ENCODE peak calls at places on chromosomes 3 and 15, in seven cellular contexts. One of them, this sample, is unnamed.
A peak's percentile ranks its signal among the peaks of the same experiment; 100 is the strongest.

GRCh38 chr3:44805960-44806359 is 44.4 kb downstream of the KIF15 start:
- DNase-seq in HCT116: no peak
- DNase-seq in astrocyte: no peak
- DNase-seq in HepG2: no peak
- DNase-seq in OCI-LY7: no peak
- DNase-seq in trophoblast cell: no peak
- DNase-seq in PC-3: no peak
- DNase-seq in this sample: no peak

GRCh38 chr15:51603002-51603401 is 19.6 kb downstream of the DMXL2 start:
- DNase-seq in HCT116: no peak
- DNase-seq in astrocyte: no peak
- DNase-seq in HepG2: no peak
- DNase-seq in OCI-LY7: no peak
- DNase-seq in trophoblast cell: no peak
- DNase-seq in PC-3: no peak
- DNase-seq in this sample: no peak

GRCh38 chr3:194224937-194225422 is 89.0 kb downstream of the HES1 start:
- DNase-seq in HCT116: no peak
- DNase-seq in astrocyte: no peak
- DNase-seq in HepG2: no peak
- DNase-seq in OCI-LY7: no peak
- DNase-seq in trophoblast cell: no peak
- DNase-seq in PC-3: no peak
- DNase-seq in this sample: no peak

GRCh38 chr15:27589260-27589659 is 509.9 kb downstream of the OCA2 start:
- DNase-seq in HCT116: no peak
- DNase-seq in astrocyte: no peak
- DNase-seq in HepG2: no peak
- DNase-seq in OCI-LY7: no peak
- DNase-seq in trophoblast cell: no peak
- DNase-seq in PC-3: no peak
- DNase-seq in this sample: no peak

GRCh38 chr3:49813497-49814174 is at the start of gene UBA7:
- DNase-seq in HCT116: no peak
- DNase-seq in astrocyte: peak; percentile 85
- DNase-seq in HepG2: peak; percentile 74
- DNase-seq in OCI-LY7: no peak
- DNase-seq in trophoblast cell: peak; percentile 14
- DNase-seq in PC-3: peak; percentile 14
- DNase-seq in this sample: peak; percentile 55

GRCh38 chr3:117699058-117699457 is 989.5 kb downstream of the TUSC7 start:
- DNase-seq in HCT116: no peak
- DNase-seq in astrocyte: no peak
- DNase-seq in HepG2: no peak
- DNase-seq in OCI-LY7: no peak
- DNase-seq in trophoblast cell: no peak
- DNase-seq in PC-3: no peak
- DNase-seq in this sample: no peak

GRCh38 chr3:184379375-184380209 is at the start of gene CHRD:
- DNase-seq in HCT116: no peak
- DNase-seq in astrocyte: no peak
- DNase-seq in HepG2: no peak
- DNase-seq in OCI-LY7: no peak
- DNase-seq in trophoblast cell: no peak
- DNase-seq in PC-3: no peak
- DNase-seq in this sample: peak; percentile 34

GRCh38 chr3:128649264-128649663 is 1.4 kb downstream of the RPN1 start:
- DNase-seq in HCT116: no peak
- DNase-seq in astrocyte: no peak
- DNase-seq in HepG2: no peak
- DNase-seq in OCI-LY7: no peak
- DNase-seq in trophoblast cell: no peak
- DNase-seq in PC-3: peak; percentile 4
- DNase-seq in this sample: no peak

GRCh38 chr3:94011208-94011842 is 17.1 kb downstream of the STX19 start:
- DNase-seq in HCT116: no peak
- DNase-seq in astrocyte: no peak
- DNase-seq in HepG2: no peak
- DNase-seq in OCI-LY7: no peak
- DNase-seq in trophoblast cell: no peak
- DNase-seq in PC-3: no peak
- DNase-seq in this sample: no peak

GRCh38 chr3:135310317-135310716 is 515.3 kb downstream of the EPHB1 start:
- DNase-seq in HCT116: no peak
- DNase-seq in astrocyte: no peak
- DNase-seq in HepG2: no peak
- DNase-seq in OCI-LY7: no peak
- DNase-seq in trophoblast cell: no peak
- DNase-seq in PC-3: peak; percentile 73
- DNase-seq in this sample: peak; percentile 54

GRCh38 chr15:41933771-41934170 is 38.6 kb downstream of the EHD4 start:
- DNase-seq in HCT116: peak; percentile 61
- DNase-seq in astrocyte: no peak
- DNase-seq in HepG2: no peak
- DNase-seq in OCI-LY7: no peak
- DNase-seq in trophoblast cell: no peak
- DNase-seq in PC-3: peak; percentile 88
- DNase-seq in this sample: peak; percentile 55

GRCh38 chr15:83282859-83283812 is 1.3 kb downstream of the BNC1 start:
- DNase-seq in HCT116: no peak
- DNase-seq in astrocyte: peak; percentile 53
- DNase-seq in HepG2: no peak
- DNase-seq in OCI-LY7: no peak
- DNase-seq in trophoblast cell: peak; percentile 51
- DNase-seq in PC-3: peak; percentile 22
- DNase-seq in this sample: peak; percentile 50

GRCh38 chr3:107496855-107497254 is 25.9 kb upstream of the BBX start:
- DNase-seq in HCT116: no peak
- DNase-seq in astrocyte: peak; percentile 8
- DNase-seq in HepG2: no peak
- DNase-seq in OCI-LY7: no peak
- DNase-seq in trophoblast cell: no peak
- DNase-seq in PC-3: peak; percentile 40
- DNase-seq in this sample: no peak

GRCh38 chr15:96322401-96323249 is 7.9 kb upstream of the NR2F2 start:
- DNase-seq in HCT116: no peak
- DNase-seq in astrocyte: peak; percentile 27
- DNase-seq in HepG2: no peak
- DNase-seq in OCI-LY7: no peak
- DNase-seq in trophoblast cell: no peak
- DNase-seq in PC-3: peak; percentile 10
- DNase-seq in this sample: peak; percentile 26

GRCh38 chr3:145182196-145182911 is 978.6 kb downstream of the PLOD2 start:
- DNase-seq in HCT116: no peak
- DNase-seq in astrocyte: no peak
- DNase-seq in HepG2: no peak
- DNase-seq in OCI-LY7: no peak
- DNase-seq in trophoblast cell: no peak
- DNase-seq in PC-3: no peak
- DNase-seq in this sample: no peak

GRCh38 chr3:160686955-160687535 is 10.1 kb downstream of the ARL14 start:
- DNase-seq in HCT116: no peak
- DNase-seq in astrocyte: no peak
- DNase-seq in HepG2: peak; percentile 6
- DNase-seq in OCI-LY7: peak; percentile 21
- DNase-seq in trophoblast cell: no peak
- DNase-seq in PC-3: peak; percentile 59
- DNase-seq in this sample: no peak

GRCh38 chr15:69297642-69298353 is 914 bp upstream of the PAQR5 start:
- DNase-seq in HCT116: no peak
- DNase-seq in astrocyte: no peak
- DNase-seq in HepG2: no peak
- DNase-seq in OCI-LY7: no peak
- DNase-seq in trophoblast cell: no peak
- DNase-seq in PC-3: no peak
- DNase-seq in this sample: no peak

DNA sequence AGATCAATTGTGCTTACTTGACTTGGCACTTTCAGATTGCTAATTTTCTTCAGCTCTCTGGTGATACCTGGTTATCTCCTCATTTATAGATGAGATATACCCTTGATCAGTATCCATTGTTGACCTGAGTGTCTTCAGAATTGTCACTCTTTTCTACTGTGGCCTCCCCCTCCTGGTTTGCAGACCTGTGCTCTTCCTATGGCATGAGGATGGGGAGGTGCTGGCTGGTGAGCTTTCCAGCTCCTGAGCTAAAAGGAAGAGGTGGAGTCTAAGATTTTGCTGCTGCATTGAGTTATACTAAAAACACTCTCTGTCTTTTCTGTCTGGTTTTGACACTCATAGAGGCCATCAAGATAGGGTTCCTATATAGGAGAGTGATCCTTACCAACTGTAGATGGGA is 23.7 kb downstream of the UBE2Q2 start:
- DNase-seq in HCT116: no peak
- DNase-seq in astrocyte: no peak
- DNase-seq in HepG2: no peak
- DNase-seq in OCI-LY7: no peak
- DNase-seq in trophoblast cell: no peak
- DNase-seq in PC-3: no peak
- DNase-seq in this sample: no peak
- H3K79me2 ChIP-seq in HCT116: no peaks in the 10 kb centered on the region
- H3K79me2 ChIP-seq in astrocyte: peaks cover 64% of the 10 kb centered on the region
- H3K79me2 ChIP-seq in HepG2: no peaks in the 10 kb centered on the region
- H3K79me2 ChIP-seq in OCI-LY7: no peaks in the 10 kb centered on the region
- H3K79me2 ChIP-seq in trophoblast cell: peaks cover 5% of the 10 kb centered on the region
- H3K79me2 ChIP-seq in PC-3: no peaks in the 10 kb centered on the region
- H3K79me2 ChIP-seq in this sample: peaks cover 43% of the 10 kb centered on the region

DNA sequence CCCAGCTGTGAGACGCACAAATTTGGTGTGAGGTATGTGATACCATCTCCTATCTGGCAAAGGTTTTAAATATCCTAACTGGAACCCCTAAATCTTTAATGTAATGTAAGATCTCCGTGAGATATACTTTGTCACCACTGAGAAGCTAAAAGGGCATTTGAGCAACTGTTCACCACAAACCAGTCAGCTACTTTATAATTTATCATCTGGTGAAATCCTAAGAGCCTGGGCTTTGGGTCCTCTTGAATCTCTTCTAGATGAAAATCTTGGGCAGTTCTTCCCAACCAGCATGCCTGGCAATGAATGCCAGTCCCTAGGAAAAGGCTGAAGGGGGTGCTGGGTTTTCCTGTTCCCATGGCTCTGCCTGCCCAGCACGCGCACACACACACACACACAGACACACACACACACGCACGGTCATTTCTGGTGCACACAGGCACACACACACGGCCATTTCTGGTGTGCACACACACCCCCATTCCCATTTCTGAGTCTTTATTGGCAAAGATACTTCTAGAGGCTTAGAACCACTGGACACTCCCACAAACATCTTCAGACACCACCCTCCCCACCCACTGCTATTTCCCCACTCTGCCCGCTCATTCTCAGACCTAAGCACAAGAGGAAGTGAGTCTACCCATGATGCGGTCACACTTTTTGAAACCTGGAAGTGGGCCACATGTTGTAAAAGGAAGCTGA is 72.6 kb downstream of the MYO1E start:
- DNase-seq in HCT116: peak; percentile 86
- DNase-seq in astrocyte: peak; percentile 97
- DNase-seq in HepG2: no peak
- DNase-seq in OCI-LY7: peak; percentile 87
- DNase-seq in trophoblast cell: peak; percentile 44
- DNase-seq in PC-3: peak; percentile 96
- DNase-seq in this sample: peak; percentile 46
- H3K79me2 ChIP-seq in HCT116: peaks cover 68% of the 10 kb centered on the region
- H3K79me2 ChIP-seq in astrocyte: peaks cover 76% of the 10 kb centered on the region
- H3K79me2 ChIP-seq in HepG2: peaks cover 3% of the 10 kb centered on the region
- H3K79me2 ChIP-seq in OCI-LY7: no peaks in the 10 kb centered on the region
- H3K79me2 ChIP-seq in trophoblast cell: no peaks in the 10 kb centered on the region
- H3K79me2 ChIP-seq in PC-3: peaks cover 87% of the 10 kb centered on the region
- H3K79me2 ChIP-seq in this sample: peaks cover 73% of the 10 kb centered on the region

DNA sequence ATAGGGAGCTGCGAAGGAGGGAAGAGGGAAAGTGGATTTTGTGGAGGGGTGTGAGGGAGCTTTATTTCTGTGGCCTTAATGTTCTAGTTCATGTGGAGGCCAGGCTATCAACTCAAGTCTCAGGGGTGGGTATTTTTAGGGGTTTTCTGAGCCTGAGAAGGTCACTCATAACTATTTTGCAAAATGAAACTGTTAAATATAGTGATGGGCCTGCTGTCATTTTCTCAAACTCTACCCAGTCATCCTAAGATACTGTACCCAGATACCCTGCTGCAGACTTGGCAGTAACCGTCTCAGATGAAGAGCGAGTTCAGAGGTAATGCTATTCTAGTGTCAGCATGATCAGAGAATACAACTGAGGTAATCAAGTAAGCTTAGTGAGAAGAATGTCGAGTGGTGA is 545.0 kb upstream of the TBL1XR1 start:
- DNase-seq in HCT116: no peak
- DNase-seq in astrocyte: no peak
- DNase-seq in HepG2: no peak
- DNase-seq in OCI-LY7: no peak
- DNase-seq in trophoblast cell: no peak
- DNase-seq in PC-3: no peak
- DNase-seq in this sample: no peak
- H3K79me2 ChIP-seq in HCT116: no peaks in the 10 kb centered on the region
- H3K79me2 ChIP-seq in astrocyte: no peaks in the 10 kb centered on the region
- H3K79me2 ChIP-seq in HepG2: no peaks in the 10 kb centered on the region
- H3K79me2 ChIP-seq in OCI-LY7: no peaks in the 10 kb centered on the region
- H3K79me2 ChIP-seq in trophoblast cell: no peaks in the 10 kb centered on the region
- H3K79me2 ChIP-seq in PC-3: no peaks in the 10 kb centered on the region
- H3K79me2 ChIP-seq in this sample: no peaks in the 10 kb centered on the region

DNA sequence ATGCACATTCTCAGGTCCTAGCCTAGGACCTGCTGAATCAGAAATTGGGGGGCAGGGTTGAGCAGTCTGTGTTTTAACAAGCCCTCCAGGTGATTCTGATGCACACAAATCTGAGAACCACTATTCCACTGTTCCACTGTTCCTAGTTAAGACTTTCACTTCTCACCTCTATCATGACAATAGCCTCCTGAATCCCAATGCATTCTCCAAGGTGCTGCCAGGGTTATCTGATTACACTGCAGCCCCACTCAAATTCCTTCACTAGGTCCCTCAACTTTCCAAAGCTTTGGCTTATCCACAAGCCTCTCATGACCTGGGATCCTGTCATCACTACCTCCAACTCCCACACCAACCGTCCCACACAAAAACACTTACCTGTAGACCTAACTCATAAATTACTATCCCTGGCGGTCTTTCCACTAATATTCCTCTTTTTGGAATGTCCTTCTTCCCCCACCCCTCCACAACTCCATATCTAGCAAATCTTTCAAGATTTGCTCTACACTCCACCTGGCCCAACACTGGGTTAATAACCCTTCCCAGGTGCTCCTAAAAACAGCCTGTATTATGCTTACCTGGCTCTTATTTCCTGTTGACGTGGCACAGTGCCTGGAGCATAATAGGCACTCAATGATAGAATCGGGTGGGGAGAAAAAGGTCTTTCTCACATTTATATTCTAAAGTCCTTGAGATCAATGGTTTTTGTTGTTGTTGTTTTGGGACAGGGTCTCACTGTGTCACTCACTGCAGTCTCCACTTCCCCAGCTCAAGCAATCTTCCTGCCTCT is 27.2 kb downstream of the TBL1XR1 start:
- DNase-seq in HCT116: no peak
- DNase-seq in astrocyte: no peak
- DNase-seq in HepG2: no peak
- DNase-seq in OCI-LY7: no peak
- DNase-seq in trophoblast cell: no peak
- DNase-seq in PC-3: no peak
- DNase-seq in this sample: no peak
- H3K79me2 ChIP-seq in HCT116: peaks cover 98% of the 10 kb centered on the region
- H3K79me2 ChIP-seq in astrocyte: peaks cover 100% of the 10 kb centered on the region
- H3K79me2 ChIP-seq in HepG2: peaks cover 96% of the 10 kb centered on the region
- H3K79me2 ChIP-seq in OCI-LY7: peaks cover 99% of the 10 kb centered on the region
- H3K79me2 ChIP-seq in trophoblast cell: peaks cover 20% of the 10 kb centered on the region
- H3K79me2 ChIP-seq in PC-3: peaks cover 99% of the 10 kb centered on the region
- H3K79me2 ChIP-seq in this sample: peaks cover 100% of the 10 kb centered on the region

GRCh38 chr3:105853801-105854432 is 14.9 kb downstream of the CBLB start:
- DNase-seq in HCT116: no peak
- DNase-seq in astrocyte: no peak
- DNase-seq in HepG2: no peak
- DNase-seq in OCI-LY7: peak; percentile 95
- DNase-seq in trophoblast cell: no peak
- DNase-seq in PC-3: no peak
- DNase-seq in this sample: no peak
- H3K79me2 ChIP-seq in HCT116: no peaks in the 10 kb centered on the region
- H3K79me2 ChIP-seq in astrocyte: peaks cover 80% of the 10 kb centered on the region
- H3K79me2 ChIP-seq in HepG2: peaks cover 15% of the 10 kb centered on the region
- H3K79me2 ChIP-seq in OCI-LY7: peaks cover 27% of the 10 kb centered on the region
- H3K79me2 ChIP-seq in trophoblast cell: no peaks in the 10 kb centered on the region
- H3K79me2 ChIP-seq in PC-3: no peaks in the 10 kb centered on the region
- H3K79me2 ChIP-seq in this sample: peaks cover 70% of the 10 kb centered on the region

This sample was measured in hepatocyte.